ENCODE peak calls at places on chromosomes 12 and 14, in nine cellular contexts. R is K562; H is bronchial epithelial cell; D is CD4-positive, CD25-positive, alpha-beta regulatory T cell; P is neural progenitor cell; Q is AG09309; Z is left ventricle myocardium inferior; O is LNCaP clone FGC; I is upper lobe of right lung. J is an unnamed sample.

GRCh38 chr12:76018111-76018510 is 13.5 kb downstream of the PHLDA1 start:
- DNase-seq in R (no peak), H (no peak), D (no peak), P (peak; percentile 30), Q (no peak), Z (peak; percentile 49), O (no peak), I (no peak), J (no peak)

GRCh38 chr14:105817971-105818711 is 291.8 kb downstream of the TMEM121 start:
- DNase-seq in R (no peak), H (no peak), D (no peak), P (no peak), Q (no peak), Z (no peak), O (no peak), I (no peak), J (no peak)

GRCh38 chr12:75862692-75863471 is 168.7 kb downstream of the PHLDA1 start:
- DNase-seq in R (no peak), H (peak; percentile 98), D (no peak), P (no peak), Q (no peak), Z (no peak), O (peak; percentile 42), I (no peak), J (no peak)

GRCh38 chr14:79016828-79017505 is 846.8 kb downstream of the NRXN3 start:
- DNase-seq in R (no peak), H (peak; percentile 55), D (no peak), P (no peak), Q (peak; percentile 62), Z (no peak), O (no peak), I (no peak), J (no peak)

GRCh38 chr12:98470469-98471082 is 44.8 kb upstream of the TMPO start:
- DNase-seq in R (no peak), H (peak; percentile 29), D (no peak), P (no peak), Q (no peak), Z (no peak), O (no peak), I (no peak), J (no peak)

GRCh38 chr14:103847954-103848719 is 762 bp upstream of the PPP1R13B start:
- DNase-seq in R (peak; percentile 29), H (no peak), D (peak; percentile 37), P (peak; percentile 55), Q (no peak), Z (no peak), O (no peak), I (peak; percentile 76), J (no peak)

GRCh38 chr14:101556566-101557320 is 4.6 kb upstream of the DIO3 start:
- DNase-seq in R (no peak), H (no peak), D (no peak), P (no peak), Q (no peak), Z (no peak), O (no peak), I (no peak), J (no peak)

GRCh38 chr12:30043151-30043550 is 259.4 kb upstream of the TMTC1 start:
- DNase-seq in R (no peak), H (no peak), D (no peak), P (no peak), Q (no peak), Z (no peak), O (no peak), I (no peak), J (peak; percentile 29)

GRCh38 chr12:107718606-107719005 is 33.0 kb downstream of the PWP1 start:
- DNase-seq in R (no peak), H (no peak), D (no peak), P (no peak), Q (no peak), Z (no peak), O (no peak), I (no peak), J (no peak)

GRCh38 chr12:58833844-58834243 is 86.5 kb downstream of the LRIG3 start:
- DNase-seq in R (no peak), H (peak; percentile 29), D (no peak), P (no peak), Q (no peak), Z (no peak), O (peak; percentile 41), I (no peak), J (no peak)

GRCh38 chr12:52082988-52083637 is 3.6 kb downstream of the SMIM41 start:
- DNase-seq in R (peak; percentile 85), H (no peak), D (peak; percentile 59), P (peak; percentile 79), Q (no peak), Z (peak; percentile 51), O (no peak), I (peak; percentile 80), J (peak; percentile 83)

GRCh38 chr12:96208801-96209534 is 14.8 kb downstream of the ELK3 start:
- DNase-seq in R (no peak), H (no peak), D (no peak), P (no peak), Q (no peak), Z (no peak), O (no peak), I (no peak), J (no peak)

GRCh38 chr12:13275366-13275765 is 78.8 kb downstream of the EMP1 start:
- DNase-seq in R (no peak), H (no peak), D (no peak), P (no peak), Q (no peak), Z (no peak), O (no peak), I (no peak), J (no peak)

GRCh38 chr12:2739832-2740641 is 54.7 kb upstream of the FKBP4 start:
- DNase-seq in R (no peak), H (peak; percentile 20), D (no peak), P (peak; percentile 62), Q (peak; percentile 34), Z (no peak), O (peak; percentile 39), I (no peak), J (peak; percentile 28)

GRCh38 chr12:6273209-6273928 is 37.1 kb upstream of the PLEKHG6 start:
- DNase-seq in R (no peak), H (no peak), D (no peak), P (no peak), Q (no peak), Z (no peak), O (no peak), I (no peak), J (no peak)

GRCh38 chr12:32455607-32456063 is 56.3 kb downstream of the FGD4 start:
- DNase-seq in R (peak; percentile 43), H (peak; percentile 77), D (no peak), P (peak; percentile 72), Q (peak; percentile 62), Z (no peak), O (peak; percentile 59), I (no peak), J (peak; percentile 60)

GRCh38 chr12:67797769-67798168 is 149.2 kb downstream of the DYRK2 start:
- DNase-seq in R (no peak), H (no peak), D (no peak), P (no peak), Q (no peak), Z (no peak), O (no peak), I (no peak), J (no peak)
- H3K4me3 ChIP-seq in R (no peak overlapping the region), H (no peak overlapping the region), D (no peak overlapping the region), P (no peak overlapping the region), Q (no peak overlapping the region), Z (peak overlapping the region; percentile 16), O (no peak overlapping the region), I (no peak overlapping the region), J (no peak overlapping the region)

GRCh38 chr14:23573384-23573783 is 5.2 kb downstream of the JPH4 start:
- DNase-seq in R (no peak), H (no peak), D (no peak), P (no peak), Q (no peak), Z (no peak), O (no peak), I (no peak), J (no peak)

GRCh38 chr14:23572841-23573240 is 5.2 kb upstream of the AP1G2 start:
- DNase-seq in R (no peak), H (no peak), D (no peak), P (no peak), Q (no peak), Z (no peak), O (no peak), I (peak; percentile 59), J (no peak)

GRCh38 chr14:23572524-23572828 is 4.9 kb upstream of the AP1G2 start:
- DNase-seq in R (no peak), H (no peak), D (no peak), P (no peak), Q (no peak), Z (no peak), O (no peak), I (no peak), J (no peak)

GRCh38 chr14:23577004-23577681 is 1.4 kb downstream of the JPH4 start:
- DNase-seq in R (no peak), H (no peak), D (no peak), P (peak; percentile 67), Q (no peak), Z (no peak), O (no peak), I (no peak), J (no peak)

GRCh38 chr14:23575086-23575485 is 3.5 kb downstream of the JPH4 start:
- DNase-seq in R (no peak), H (no peak), D (no peak), P (no peak), Q (no peak), Z (no peak), O (no peak), I (no peak), J (no peak)
- H3K4me3 ChIP-seq in R (no peak overlapping the region), H (no peak overlapping the region), D (no peak overlapping the region), P (no peak overlapping the region), Q (no peak overlapping the region), Z (no peak overlapping the region), O (no peak overlapping the region), I (no peak overlapping the region), J (no peak overlapping the region)

DNA sequence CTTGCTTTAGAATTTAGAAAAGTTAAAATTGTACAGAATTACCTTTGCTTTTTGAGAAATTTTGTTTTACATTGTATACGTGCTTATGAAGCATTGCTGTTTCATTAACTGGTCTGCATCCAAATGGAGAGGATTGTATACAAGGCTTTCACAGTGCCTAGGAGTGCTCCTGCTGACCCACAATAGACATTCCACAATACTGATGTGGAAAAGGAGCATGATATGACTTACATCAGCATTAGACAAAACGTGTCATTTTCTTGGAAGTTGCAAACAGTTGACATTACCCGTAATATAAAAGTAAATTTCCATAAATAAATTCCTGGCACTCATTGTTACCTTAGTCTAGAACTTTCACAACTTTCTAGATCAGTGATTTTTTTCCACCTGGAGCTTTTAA is 1.9 kb downstream of the PRKD1 start:
- DNase-seq in R (no peak), H (no peak), D (no peak), P (peak; percentile 23), Q (no peak), Z (no peak), O (no peak), I (no peak), J (no peak)
- H3K4me3 ChIP-seq in R (no peak overlapping the region), H (no peak overlapping the region), D (no peak overlapping the region), P (peak overlapping the region; percentile 97), Q (peak overlapping the region; percentile 83), Z (peak overlapping the region; percentile 79), O (peak overlapping the region; percentile 97), I (peak overlapping the region; percentile 73), J (peak overlapping the region; percentile 57)

DNA sequence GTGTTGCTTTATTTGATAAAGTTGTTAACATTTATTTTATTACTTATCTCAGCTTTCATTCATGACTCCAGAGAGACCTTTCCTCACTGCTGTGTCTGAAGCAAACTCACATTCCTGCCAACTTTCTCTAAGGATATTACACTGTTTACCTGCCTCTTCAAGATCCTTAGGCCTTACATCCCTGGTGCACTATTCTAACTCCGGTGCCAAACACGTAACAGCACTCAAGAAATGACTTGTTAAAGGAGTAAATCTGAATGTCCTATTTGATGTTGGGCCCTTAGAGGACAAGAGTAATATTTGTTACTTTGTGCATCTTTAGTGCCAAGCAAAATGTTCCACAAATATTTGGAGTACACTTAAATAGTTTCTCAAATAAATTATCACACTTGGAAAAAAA is 324.1 kb upstream of the FLRT2 start:
- DNase-seq in R (no peak), H (no peak), D (no peak), P (no peak), Q (no peak), Z (no peak), O (peak; percentile 96), I (no peak), J (no peak)
- H3K4me3 ChIP-seq in R (no peak overlapping the region), H (no peak overlapping the region), D (no peak overlapping the region), P (no peak overlapping the region), Q (no peak overlapping the region), Z (no peak overlapping the region), O (no peak overlapping the region), I (no peak overlapping the region), J (no peak overlapping the region)